ENCODE peak calls at places on chromosomes 2 and 18, in five cellular contexts. J, V, K, T and C are unnamed samples. For H3K27me3, the result is how much of the 10 kb centered on the place peaks cover.

GRCh38 chr18:23740105-23740830 is 51.0 kb downstream of the LAMA3 start:
- DNase-seq in V (peak), K (no peak), J (no peak), T (no peak), C (no peak)

GRCh38 chr2:11073251-11073650 is 82.0 kb upstream of the SLC66A3 start:
- DNase-seq in T (peak), V (no peak), K (no peak), J (no peak), C (no peak)

GRCh38 chr2:208127090-208127489 is 2.5 kb downstream of the CRYGC start:
- DNase-seq in V (no peak), K (no peak), J (no peak), T (no peak), C (no peak)

GRCh38 chr18:28068208-28068607 is 108.7 kb downstream of the CDH2 start:
- DNase-seq in K (no peak), V (no peak), J (no peak), T (no peak), C (no peak)

GRCh38 chr2:224393145-224393544 is 8.8 kb downstream of the FAM124B start:
- DNase-seq in K (no peak), J (no peak), V (no peak), T (no peak), C (no peak)

GRCh38 chr2:119638891-119639539 is 40.0 kb upstream of the TMEM177 start:
- DNase-seq in J (no peak), V (no peak), T (peak), K (no peak), C (no peak)

GRCh38 chr2:46696966-46697829 is 217.8 kb downstream of the TMEM247 start:
- DNase-seq in K (no peak), J (no peak), T (no peak), V (no peak), C (no peak)

GRCh38 chr2:145245268-145245667 is 725.3 kb upstream of the ZEB2 start:
- DNase-seq in V (no peak), K (no peak), T (no peak), J (no peak), C (no peak)

GRCh38 chr18:69400976-69401474 is 337 bp downstream of the DOK6 start:
- DNase-seq in J (peak), K (no peak), T (peak), V (no peak), C (no peak)

GRCh38 chr2:221570321-221571107 is 1.6 kb downstream of the EPHA4 start:
- DNase-seq in K (no peak), T (peak), V (peak), J (no peak), C (no peak)

GRCh38 chr2:237156131-237156856 is 70.6 kb downstream of the COPS8 start:
- DNase-seq in J (no peak), V (peak), T (no peak), K (peak), C (peak)

GRCh38 chr2:15907461-15908324 is 32.7 kb upstream of the MYCN start:
- DNase-seq in T (no peak), J (no peak), V (no peak), K (no peak), C (no peak)

GRCh38 chr2:15908371-15908770 is 32.0 kb upstream of the MYCN start:
- DNase-seq in T (no peak), J (no peak), K (no peak), V (no peak), C (no peak)

GRCh38 chr2:15906778-15907177 is 33.6 kb upstream of the MYCN start:
- DNase-seq in K (no peak), V (no peak), J (no peak), T (no peak), C (no peak)

GRCh38 chr2:15905267-15905645 is 35.1 kb upstream of the MYCN start:
- DNase-seq in V (no peak), K (no peak), J (no peak), T (no peak), C (no peak)

GRCh38 chr2:15905986-15906491 is 34.3 kb upstream of the MYCN start:
- DNase-seq in K (no peak), V (no peak), T (no peak), J (no peak), C (no peak)
- TF ChIP-seq CTCF in K (no peak), V (no peak), T (no peak), J (no peak), C (no peak)

GRCh38 chr2:238848566-238848940 is 668 bp downstream of the TWIST2 start:
- DNase-seq in J (no peak), V (no peak), K (no peak), T (no peak), C (no peak)
- H3K27me3 ChIP-seq in J (under half), V (under half), K (under half), T (half or more), C (half or more)

GRCh38 chr2:193963472-193964119 is 1693.4 kb upstream of the SLC39A10 start:
- DNase-seq in V (no peak), T (peak), J (no peak), K (no peak), C (no peak)
- TF ChIP-seq CTCF in V (no peak), T (peak), J (no peak), K (no peak), C (no peak)

DNA sequence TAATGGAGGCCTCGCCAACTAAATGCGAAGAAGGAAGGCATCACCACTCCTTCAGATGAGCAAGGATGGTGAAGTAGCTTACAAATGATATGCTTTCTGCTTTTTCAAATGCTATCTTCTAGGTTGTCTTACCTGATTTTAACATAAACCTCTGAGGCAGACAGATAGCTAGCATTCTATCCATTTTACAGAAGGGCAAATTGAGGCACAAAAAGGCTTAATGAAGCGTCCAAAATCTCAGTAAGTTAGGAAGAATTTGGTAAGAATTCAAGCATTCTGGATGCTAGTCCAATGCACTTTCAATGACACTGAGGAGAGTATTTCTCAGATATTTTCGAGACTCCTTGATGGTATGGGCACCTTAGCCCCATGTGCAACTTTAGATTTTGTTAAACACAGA is 81.8 kb downstream of the LRP2 start:
- DNase-seq in J (no peak), T (no peak), K (no peak), V (no peak), C (no peak)
- H3K27me3 ChIP-seq in J (under half), T (under half), K (under half), V (under half), C (under half)

DNA sequence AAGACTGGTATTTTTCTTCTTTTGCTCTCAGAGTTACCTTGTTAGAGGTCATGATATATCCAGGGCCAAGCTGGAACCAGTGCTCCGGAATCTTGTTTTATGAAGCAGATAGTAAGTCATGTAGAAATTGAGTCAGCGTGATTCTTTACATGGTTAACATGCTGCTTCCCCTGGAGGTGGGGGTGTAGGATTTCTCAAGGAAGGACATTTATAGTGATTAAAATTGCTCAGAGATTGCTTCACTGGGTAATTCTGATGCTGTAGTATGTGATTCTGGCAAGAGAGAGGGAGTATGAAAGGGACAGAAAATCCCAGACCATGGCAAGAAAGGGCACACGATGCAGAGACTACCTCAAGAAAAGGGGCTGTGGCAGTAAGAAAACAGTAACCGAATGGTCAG is 8.0 kb upstream of the MYL1 start:
- DNase-seq in T (no peak), K (no peak), V (no peak), J (no peak), C (no peak)
- TF ChIP-seq CTCF in T (no peak), K (no peak), V (no peak), J (no peak), C (no peak)

GRCh38 chr2:66432801-66433694 is 1.9 kb upstream of the MEIS1 start:
- DNase-seq in T (peak), K (peak), J (peak), V (peak), C (peak)
- H3K27me3 ChIP-seq in T (under half), K (under half), J (under half), V (under half), C (under half)

GRCh38 chr18:52716926-52717325 is 376.9 kb downstream of the DCC start:
- DNase-seq in V (no peak), J (no peak), T (peak), K (no peak), C (no peak)
- TF ChIP-seq CTCF in V (peak), J (no peak), T (peak), K (no peak), C (no peak)

GRCh38 chr2:217601601-217602000 is 401.2 kb downstream of the TNS1 start:
- DNase-seq in V (no peak), K (no peak), J (no peak), T (no peak), C (no peak)

GRCh38 chr2:217606296-217606695 is 396.5 kb downstream of the TNS1 start:
- DNase-seq in T (no peak), V (no peak), J (no peak), K (no peak), C (no peak)

GRCh38 chr2:217609952-217610351 is 392.8 kb downstream of the TNS1 start:
- DNase-seq in T (no peak), V (no peak), J (no peak), K (no peak), C (no peak)

GRCh38 chr2:217599906-217600305 is 402.9 kb downstream of the TNS1 start:
- DNase-seq in V (no peak), T (no peak), K (no peak), J (no peak), C (no peak)

DNA sequence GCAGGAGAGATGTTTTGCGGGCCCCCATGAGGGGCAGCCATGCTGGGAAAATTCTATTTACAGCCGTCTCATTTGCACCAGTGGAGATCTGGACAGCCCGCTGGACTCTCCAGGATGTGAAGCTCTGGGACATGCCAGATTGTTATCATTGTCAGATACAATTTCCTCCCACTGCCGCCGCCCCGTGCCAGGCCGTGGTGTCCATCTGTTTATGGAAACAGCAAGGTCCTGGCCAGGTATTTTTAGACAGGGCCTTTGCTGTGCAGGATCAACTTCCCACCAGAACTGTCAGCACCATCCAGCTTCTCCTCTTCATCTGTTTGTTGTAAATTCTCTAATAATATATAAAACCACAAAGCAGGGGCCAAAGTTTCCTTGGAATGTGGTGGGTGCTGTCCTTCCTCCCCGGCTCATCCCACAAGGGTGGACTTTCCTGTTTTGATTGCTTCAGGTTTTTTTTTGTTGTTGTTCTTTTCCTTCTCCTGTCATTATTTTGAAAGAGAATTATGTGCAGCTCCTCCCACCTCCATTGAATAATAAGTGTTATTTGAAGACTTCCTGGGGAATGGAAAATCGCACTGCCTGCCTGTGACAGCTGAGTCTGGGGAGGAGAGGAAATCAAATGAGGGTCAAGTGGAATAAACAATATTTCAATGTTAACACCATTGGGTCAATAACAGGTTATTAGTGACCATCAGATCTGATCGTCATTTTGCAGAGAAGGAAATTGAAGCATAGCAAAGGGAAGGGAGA is 398.1 kb downstream of the TNS1 start:
- DNase-seq in T (no peak), J (no peak), V (peak), K (peak), C (peak)
- H3K27me3 ChIP-seq in T (under half), J (under half), V (under half), K (under half), C (under half)

GRCh38 chr2:168445960-168446359 is 10.1 kb upstream of the CERS6 start:
- DNase-seq in T (no peak), V (no peak), K (no peak), J (no peak), C (no peak)

GRCh38 chr2:168448980-168449379 is 7.1 kb upstream of the CERS6 start:
- DNase-seq in T (no peak), V (no peak), J (no peak), K (no peak), C (no peak)

GRCh38 chr2:168441214-168441872 is 14.7 kb upstream of the CERS6 start:
- DNase-seq in T (no peak), K (no peak), J (no peak), V (no peak), C (no peak)

GRCh38 chr2:168439536-168439935 is 16.5 kb upstream of the CERS6 start:
- DNase-seq in K (no peak), T (no peak), V (no peak), J (no peak), C (no peak)

DNA sequence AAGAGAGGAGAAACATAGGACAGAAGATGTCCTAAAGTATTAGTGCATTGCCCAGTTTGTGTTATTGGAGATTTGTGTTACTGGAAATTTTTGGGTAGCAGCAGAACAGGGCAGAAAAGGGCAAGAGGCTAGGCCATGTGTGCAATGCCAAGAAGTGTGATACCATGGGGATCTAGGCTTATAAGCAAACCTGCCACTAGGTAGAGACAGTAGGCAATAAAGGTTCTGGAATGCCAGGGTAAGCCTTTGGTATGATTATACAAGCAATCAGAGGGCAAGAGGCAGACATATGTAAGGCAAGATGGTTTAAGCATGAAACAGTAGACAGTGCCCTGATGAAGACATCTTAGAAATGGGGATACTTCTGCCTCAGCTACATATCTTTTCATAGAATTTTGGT is 12.3 kb upstream of the CERS6 start:
- DNase-seq in K (no peak), V (no peak), J (no peak), T (no peak), C (no peak)
- TF ChIP-seq CTCF in K (no peak), V (no peak), J (no peak), T (no peak), C (no peak)